ENCODE peak calls at places on chromosomes 16 and 17, in eight cellular contexts. J is NCI-H2029; W is stimulated activated CD4-positive, alpha-beta T cell treated with anti-CD3 and anti-CD28 coated beads, Interleukin-1b, Interleukin-23, amount 100 ng/mL, for 24 hours; A is fibroblast of pulmonary artery; Y is CMK; M is MG63; U is astrocyte of the spinal cord; L is head of caudate nucleus. I is an unnamed sample.

GRCh38 chr16:46607529-46607928 is 13.7 kb downstream of the SHCBP1 start:
- DNase-seq in W (no peak), U (peak), A (peak), J (no peak), M (no peak), L (no peak), Y (no peak), I (no peak)

GRCh38 chr16:67637625-67638024 is 7.3 kb upstream of the CARMIL2 start:
- DNase-seq in A (no peak), L (no peak), W (no peak), M (no peak), Y (no peak), U (no peak), J (no peak), I (no peak)

GRCh38 chr17:61157246-61157887 is 242.3 kb upstream of the TBX2 start:
- DNase-seq in W (no peak), A (peak), Y (no peak), U (peak), J (no peak), L (peak), M (peak), I (no peak)

GRCh38 chr17:17408236-17408794 is 68.5 kb upstream of the MED9 start:
- DNase-seq in L (no peak), M (no peak), A (peak), U (peak), W (no peak), Y (no peak), J (no peak), I (peak)

GRCh38 chr16:9123871-9124270 is 32.4 kb downstream of the HAPSTR1 start:
- DNase-seq in J (peak), L (no peak), M (peak), W (no peak), Y (no peak), A (no peak), U (no peak), I (no peak)

GRCh38 chr16:85391769-85392583 is 221.1 kb upstream of the GSE1 start:
- DNase-seq in Y (no peak), L (peak), J (no peak), W (no peak), U (no peak), M (no peak), A (no peak), I (no peak)

GRCh38 chr17:3961564-3962047 is 2.6 kb downstream of the ATP2A3 start:
- DNase-seq in J (no peak), A (no peak), U (no peak), Y (no peak), M (no peak), L (no peak), W (no peak), I (no peak)

GRCh38 chr16:72400257-72401078 is 228.5 kb upstream of the PMFBP1 start:
- DNase-seq in W (peak), J (peak), L (peak), M (no peak), Y (peak), A (peak), U (peak), I (peak)

GRCh38 chr17:30449480-30449879 is 27.7 kb upstream of the GOSR1 start:
- DNase-seq in Y (no peak), L (peak), M (no peak), U (peak), W (no peak), J (no peak), A (peak), I (no peak)

GRCh38 chr16:29898786-29899515 is 399 bp downstream of the SEZ6L2 start:
- DNase-seq in U (no peak), A (no peak), W (no peak), L (no peak), J (peak), Y (no peak), M (peak), I (no peak)

GRCh38 chr17:19541445-19541844 is 7.8 kb downstream of the SLC47A1 start:
- DNase-seq in Y (no peak), L (no peak), A (no peak), J (no peak), W (no peak), U (no peak), M (no peak), I (no peak)

GRCh38 chr17:61372436-61372835 is 27.2 kb upstream of the TBX2 start:
- DNase-seq in A (no peak), M (no peak), L (no peak), U (no peak), W (no peak), Y (no peak), J (no peak), I (no peak)

GRCh38 chr17:77769215-77769614 is 189.3 kb upstream of the TNRC6C start:
- DNase-seq in U (peak), Y (no peak), J (peak), A (no peak), W (no peak), M (no peak), L (no peak), I (no peak)

GRCh38 chr17:8300629-8301242 is 5.5 kb upstream of the SLC25A35 start:
- DNase-seq in U (peak), W (peak), A (peak), M (peak), J (peak), L (peak), Y (no peak), I (peak)

GRCh38 chr17:27893834-27894503 is 804 bp upstream of the LYRM9 start:
- DNase-seq in M (no peak), A (no peak), W (no peak), Y (no peak), U (no peak), L (no peak), J (no peak), I (peak)

GRCh38 chr17:45895304-45895968 is 1.1 kb downstream of the MAPT start:
- DNase-seq in L (peak), W (no peak), A (no peak), Y (no peak), U (peak), J (peak), M (peak), I (no peak)

GRCh38 chr16:56352351-56353053 is 72.8 kb downstream of the AMFR start:
- DNase-seq in Y (no peak), U (no peak), A (no peak), J (no peak), M (no peak), L (no peak), W (no peak), I (no peak)

GRCh38 chr17:8223356-8224063 is 13.1 kb upstream of the AURKB start:
- DNase-seq in J (no peak), U (peak), Y (peak), W (no peak), A (peak), L (peak), M (peak), I (peak)

GRCh38 chr17:59899099-59899498 is 6.2 kb downstream of the RPS6KB1 start:
- DNase-seq in Y (no peak), W (no peak), A (no peak), J (peak), M (no peak), L (no peak), U (no peak), I (peak)

GRCh38 chr17:80880650-80880989 is 111.0 kb upstream of the CHMP6 start:
- DNase-seq in J (no peak), Y (no peak), W (no peak), M (no peak), A (no peak), L (no peak), U (no peak), I (no peak)

GRCh38 chr17:58520843-58521430 is 6.5 kb upstream of the MTMR4 start:
- DNase-seq in U (no peak), L (peak), Y (no peak), W (no peak), M (peak), A (peak), J (no peak), I (no peak)

GRCh38 chr17:50238594-50239287 is 35.5 kb upstream of the TMEM92 start:
- DNase-seq in W (no peak), A (peak), L (no peak), U (no peak), M (no peak), J (no peak), Y (no peak), I (no peak)

I was measured in HL-60.